ENCODE peak calls at places on chromosomes 1 and 21, in five cellular contexts. A, J, Y, V and N are unnamed samples.
A peak's percentile ranks its signal among the peaks of the same experiment; 100 is the strongest.

GRCh38 chr1:222331340-222331739 is 216.6 kb downstream of the HHIPL2 start:
- DNase-seq in A (no peak), J (no peak), Y (no peak), V (no peak), N (no peak)

GRCh38 chr1:208162903-208163302 is 81.3 kb downstream of the PLXNA2 start:
- DNase-seq in A (no peak), J (no peak), Y (no peak), V (no peak), N (no peak)

GRCh38 chr1:54989473-54989872 is 9.0 kb downstream of the TMEM61 start:
- DNase-seq in A (no peak), J (no peak), Y (no peak), V (no peak), N (no peak)

GRCh38 chr1:114758251-114758832 is 558 bp upstream of the CSDE1 start:
- DNase-seq in A (no peak), J (no peak), Y (no peak), V (peak; percentile 7), N (no peak)

GRCh38 chr1:207695943-207696342 is 51.0 kb downstream of the CR1L start:
- DNase-seq in A (no peak), J (peak; percentile 27), Y (no peak), V (no peak), N (no peak)

GRCh38 chr1:236989290-236990051 is 14.8 kb downstream of the MT1HL1 start:
- DNase-seq in A (no peak), J (no peak), Y (no peak), V (peak; percentile 12), N (no peak)

GRCh38 chr1:167899253-167899681 is 14.7 kb downstream of the ADCY10 start:
- DNase-seq in A (no peak), J (no peak), Y (peak; percentile 55), V (no peak), N (no peak)

GRCh38 chr1:209612646-209613350 is 29.3 kb downstream of the CAMK1G start:
- DNase-seq in A (no peak), J (no peak), Y (no peak), V (no peak), N (no peak)

GRCh38 chr21:42456457-42456856 is 39.6 kb downstream of the RSPH1 start:
- DNase-seq in A (no peak), J (no peak), Y (no peak), V (no peak), N (no peak)

GRCh38 chr1:7300893-7301292 is 470.2 kb upstream of the VAMP3 start:
- DNase-seq in A (peak; percentile 93), J (no peak), Y (no peak), V (peak; percentile 58), N (no peak)

GRCh38 chr1:16369821-16370220 is 2.8 kb downstream of the SZRD1 start:
- DNase-seq in A (no peak), J (no peak), Y (no peak), V (no peak), N (no peak)

GRCh38 chr21:44681861-44682579 is at the start of gene KRTAP12-1:
- DNase-seq in A (no peak), J (no peak), Y (no peak), V (no peak), N (no peak)

GRCh38 chr1:36172983-36173382 is 17.0 kb downstream of the MAP7D1 start:
- DNase-seq in A (no peak), J (no peak), Y (no peak), V (no peak), N (no peak)

GRCh38 chr1:203519053-203519770 is 25.3 kb downstream of the OPTC start:
- DNase-seq in A (no peak), J (peak; percentile 43), Y (no peak), V (no peak), N (no peak)

GRCh38 chr1:230906226-230906625 is 37.9 kb upstream of the C1orf198 start:
- DNase-seq in A (no peak), J (no peak), Y (no peak), V (no peak), N (no peak)

GRCh38 chr1:154808909-154809262 is 61.2 kb downstream of the KCNN3 start:
- DNase-seq in A (no peak), J (no peak), Y (no peak), V (no peak), N (peak; percentile 23)

GRCh38 chr1:27418326-27418761 is 25.9 kb downstream of the GPR3 start:
- DNase-seq in A (peak; percentile 58), J (no peak), Y (no peak), V (no peak), N (no peak)

DNA sequence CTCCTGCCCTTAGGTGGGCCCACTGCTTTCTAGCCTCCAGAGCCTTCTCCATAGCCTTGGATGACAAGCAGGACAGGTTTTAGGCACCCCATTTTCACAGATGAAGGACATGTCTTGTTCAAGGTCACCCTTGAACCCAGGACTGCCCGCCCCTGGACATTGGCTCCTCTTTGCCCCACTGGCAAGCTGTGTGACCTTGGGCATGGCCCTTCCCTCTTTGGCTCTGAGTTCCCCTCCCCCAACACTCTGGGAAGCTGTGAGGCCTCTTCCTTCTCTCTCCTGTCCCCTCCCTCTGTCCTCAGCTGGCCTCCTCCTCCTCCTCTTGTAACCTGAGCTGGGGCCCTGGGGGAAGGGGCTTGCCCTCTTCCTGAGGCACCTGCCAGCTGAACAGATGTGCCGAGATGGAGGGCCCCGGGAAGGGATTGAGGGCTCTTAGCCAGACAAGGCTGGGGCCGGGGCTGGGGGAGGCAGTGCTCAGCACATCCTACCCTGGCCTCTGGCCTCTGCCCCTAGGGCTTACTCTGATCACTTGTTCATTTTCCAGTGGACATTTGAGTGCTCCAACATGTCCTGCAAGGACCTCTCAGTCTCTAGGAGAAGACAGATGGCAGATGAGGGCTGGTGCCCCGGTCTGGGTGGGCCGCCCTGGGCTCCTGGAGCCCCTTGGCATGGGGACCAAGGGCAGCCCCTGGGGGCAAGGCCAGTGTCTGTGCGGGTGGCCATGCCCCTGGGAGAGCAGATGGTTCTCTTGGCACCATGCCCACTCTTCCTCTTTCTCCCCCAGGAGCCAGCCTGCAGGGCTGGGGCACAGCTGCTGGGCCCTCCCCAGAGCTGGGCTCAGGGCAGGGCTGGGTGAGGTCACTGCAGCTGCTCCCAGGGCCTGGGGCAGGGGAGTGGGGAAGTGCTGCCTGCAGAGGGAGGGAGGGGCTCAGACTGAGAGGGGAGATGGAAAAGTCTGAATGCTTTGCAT is 10.7 kb downstream of the FOXO6 start:
- DNase-seq in A (no peak), J (peak; percentile 87), Y (no peak), V (peak; percentile 13), N (peak; percentile 51)
- TF ChIP-seq ESRRA in A (no peak), J (peak; percentile 93), Y (no peak), V (peak; percentile 34), N (peak; percentile 94)

GRCh38 chr1:46577671-46578070 is 26.2 kb upstream of the KNCN start:
- DNase-seq in A (no peak), J (no peak), Y (no peak), V (no peak), N (no peak)

GRCh38 chr1:46580140-46580903 is 23.7 kb downstream of the MKNK1 start:
- DNase-seq in A (no peak), J (no peak), Y (no peak), V (peak; percentile 5), N (no peak)

GRCh38 chr1:46582972-46583371 is 21.1 kb downstream of the MKNK1 start:
- DNase-seq in A (no peak), J (no peak), Y (no peak), V (no peak), N (no peak)

GRCh38 chr1:46585312-46585711 is 18.8 kb downstream of the MKNK1 start:
- DNase-seq in A (no peak), J (no peak), Y (no peak), V (no peak), N (no peak)

DNA sequence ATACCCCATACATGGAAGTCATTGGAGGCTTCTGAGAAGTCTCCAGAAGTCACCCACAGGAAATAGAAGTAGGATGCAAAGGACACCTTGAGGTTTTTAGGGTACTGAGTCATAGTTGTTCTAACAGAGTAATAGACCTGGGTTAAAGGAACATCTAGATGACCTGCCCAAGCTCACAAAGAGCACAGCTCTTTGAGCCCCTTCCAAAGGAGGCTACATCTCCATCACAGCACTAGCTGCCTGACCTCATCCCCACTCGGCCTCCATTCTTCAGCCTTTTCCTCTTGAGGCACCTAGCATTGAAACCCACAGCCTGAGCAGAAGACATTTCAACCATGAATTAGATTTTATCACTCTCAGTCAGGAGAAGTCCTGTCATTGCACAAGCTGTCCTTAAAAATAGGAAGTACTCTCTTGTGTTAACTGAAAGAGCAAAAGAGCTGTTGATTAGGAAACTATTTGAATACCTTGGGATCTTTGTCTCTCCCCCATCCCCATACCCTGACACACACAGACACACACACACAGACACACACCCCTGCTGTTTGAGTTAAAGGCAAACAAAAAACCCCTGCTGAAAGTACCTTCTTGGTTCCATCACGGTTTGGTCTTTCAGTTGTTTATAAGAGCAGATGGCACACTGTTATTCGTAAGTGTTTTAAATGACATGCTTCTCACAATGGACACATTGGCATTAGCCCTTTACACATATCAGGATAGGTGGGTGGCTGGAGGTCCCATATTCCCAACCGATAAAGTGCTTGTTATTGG is 22.2 kb downstream of the MKNK1 start:
- DNase-seq in A (no peak), J (no peak), Y (no peak), V (no peak), N (no peak)
- TF ChIP-seq ESRRA in A (no peak), J (no peak), Y (no peak), V (no peak), N (no peak)

GRCh38 chr1:147514233-147514632 is 27.1 kb upstream of the BCL9 start:
- DNase-seq in A (no peak), J (no peak), Y (no peak), V (no peak), N (no peak)
- TF ChIP-seq ESRRA in A (no peak), J (no peak), Y (no peak), V (no peak), N (no peak)

GRCh38 chr1:3649342-3650247 is at the start of gene WRAP73:
- DNase-seq in A (peak; percentile 86), J (peak; percentile 90), Y (peak; percentile 76), V (peak; percentile 87), N (peak; percentile 93)

GRCh38 chr1:3650248-3651010 is 526 bp upstream of the WRAP73 start:
- DNase-seq in A (no peak), J (no peak), Y (no peak), V (no peak), N (no peak)

GRCh38 chr1:3651939-3652537 is at the start of gene TP73:
- DNase-seq in A (no peak), J (peak; percentile 29), Y (no peak), V (no peak), N (peak; percentile 90)

GRCh38 chr1:3652538-3653285 is 396 bp downstream of the TP73 start:
- DNase-seq in A (no peak), J (peak; percentile 56), Y (no peak), V (peak; percentile 9), N (peak; percentile 55)

DNA sequence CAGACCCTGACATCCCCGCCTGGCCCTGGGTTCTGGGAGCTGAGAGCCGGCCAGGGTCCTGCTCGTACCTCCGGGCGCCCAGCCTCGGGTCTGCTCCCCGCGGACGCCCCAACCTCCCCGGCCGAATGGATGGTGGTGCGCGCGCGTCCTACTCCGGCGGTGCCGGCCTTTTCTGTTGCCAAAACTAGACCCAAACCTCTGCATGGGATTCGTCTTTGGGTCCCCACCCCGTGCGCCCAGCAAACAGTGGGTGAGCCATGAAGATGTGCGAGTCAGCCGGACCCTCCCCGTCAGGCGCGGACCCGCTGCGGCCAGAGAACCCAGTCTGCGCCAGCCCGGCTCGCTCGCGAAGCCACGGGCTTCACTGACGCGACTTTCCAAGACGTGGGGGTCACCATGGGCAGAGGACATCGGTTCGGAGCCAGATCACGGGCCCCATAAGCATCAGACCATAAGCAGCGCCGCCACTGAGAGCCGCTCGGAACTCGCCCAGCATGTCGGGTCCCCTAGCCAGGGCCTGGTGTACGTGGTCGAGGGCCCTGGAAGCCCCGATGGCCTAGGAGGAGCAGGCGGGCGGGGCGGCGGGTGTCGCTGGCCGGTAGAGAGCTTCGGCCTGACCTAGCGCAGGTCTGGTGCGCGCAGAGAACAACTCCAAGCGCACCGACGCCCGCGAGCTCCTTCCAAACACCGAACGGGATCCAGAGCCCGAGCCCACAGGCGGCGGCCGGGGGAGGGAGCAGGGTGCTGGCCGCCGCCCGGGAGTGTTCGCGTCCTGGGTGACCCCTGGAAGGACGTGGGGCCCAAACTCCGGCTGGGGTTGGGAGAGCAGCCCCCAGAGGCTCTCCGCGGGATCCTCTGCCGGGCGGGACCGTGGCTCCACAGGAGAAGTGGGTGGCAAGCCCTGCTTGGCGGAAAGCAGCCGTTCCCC is 1.0 kb upstream of the TP73 start:
- DNase-seq in A (peak; percentile 19), J (peak; percentile 65), Y (no peak), V (no peak), N (no peak)
- TF ChIP-seq ESRRA in A (no peak), J (no peak), Y (no peak), V (no peak), N (no peak)